ENCODE peak calls at places on chromosomes 16 and 17, in ten cellular contexts. T is GOT3; O is AG04450; D is activated naive CD8-positive, alpha-beta T cell treated with anti-CD3 and anti-CD28 coated beads for 36 hours; X is A549; C is neural crest cell; G is D341Med; E is NCI-H446 treated with DMSO at 0.1 percent for 48 hours; Z is anterior cingulate cortex; I is OCI-LY7. B is an unnamed sample.
A peak's percentile ranks its signal among the peaks of the same experiment; 100 is the strongest.

GRCh38 chr16:17061326-17061725 is 409.4 kb downstream of the XYLT1 start:
- DNase-seq in G (no peak), I (no peak), X (no peak), D (no peak), E (no peak), O (no peak), Z (no peak), C (no peak), T (no peak), B (no peak)

GRCh38 chr17:74960739-74961342 is 11.7 kb downstream of the HID1 start:
- DNase-seq in C (peak; percentile 53), E (no peak), Z (no peak), X (peak; percentile 89), O (peak; percentile 6), D (peak; percentile 61), T (no peak), G (peak; percentile 93), I (peak; percentile 90), B (no peak)

GRCh38 chr16:89949121-89949742 is 677 bp downstream of the DEF8 start:
- DNase-seq in C (no peak), O (no peak), D (no peak), E (no peak), T (no peak), I (no peak), Z (no peak), X (no peak), G (peak; percentile 72), B (no peak)

GRCh38 chr16:19513377-19514053 is 8.4 kb downstream of the GDE1 start:
- DNase-seq in G (no peak), Z (no peak), T (no peak), I (no peak), E (no peak), O (no peak), X (no peak), C (no peak), D (no peak), B (no peak)

GRCh38 chr17:50884354-50885311 is 18.5 kb upstream of the TOB1 start:
- DNase-seq in G (no peak), C (no peak), D (no peak), Z (no peak), I (no peak), E (no peak), T (no peak), X (no peak), O (no peak), B (no peak)

GRCh38 chr17:917391-917811 is 62.2 kb downstream of the NXN start:
- DNase-seq in Z (no peak), T (no peak), G (no peak), X (no peak), D (no peak), C (no peak), I (no peak), E (no peak), O (no peak), B (no peak)

GRCh38 chr16:3065742-3066439 is 451 bp downstream of the IL32 start:
- DNase-seq in I (no peak), O (no peak), X (no peak), Z (no peak), T (no peak), D (peak; percentile 42), C (no peak), E (no peak), G (no peak), B (no peak)

GRCh38 chr17:41642252-41643156 is 18.1 kb upstream of the KRT17 start:
- DNase-seq in G (no peak), D (no peak), T (no peak), X (no peak), O (no peak), Z (no peak), C (no peak), E (no peak), I (no peak), B (no peak)

GRCh38 chr17:47701603-47702002 is 7.6 kb downstream of the TBKBP1 start:
- DNase-seq in C (no peak), E (no peak), X (no peak), D (no peak), I (no peak), G (no peak), Z (no peak), O (no peak), T (no peak), B (no peak)

GRCh38 chr17:80491478-80492342 is 15.3 kb upstream of the NPTX1 start:
- DNase-seq in D (no peak), Z (no peak), E (no peak), O (no peak), G (no peak), X (peak; percentile 62), I (no peak), T (no peak), C (peak; percentile 53), B (no peak)

GRCh38 chr17:72518810-72519597 is 398.2 kb downstream of the SOX9 start:
- DNase-seq in T (no peak), G (no peak), D (no peak), Z (no peak), O (no peak), E (no peak), X (peak; percentile 84), I (no peak), C (no peak), B (peak; percentile 50)

GRCh38 chr16:76946879-76947278 is 244.1 kb upstream of the MON1B start:
- DNase-seq in O (peak; percentile 60), T (no peak), C (no peak), I (no peak), E (no peak), X (peak; percentile 92), D (no peak), Z (no peak), G (no peak), B (no peak)

GRCh38 chr17:39838784-39839183 is 25.3 kb downstream of the IKZF3 start:
- DNase-seq in Z (no peak), D (no peak), E (no peak), T (no peak), C (no peak), I (no peak), X (no peak), G (no peak), O (no peak), B (no peak)

GRCh38 chr16:27720731-27721547 is 171.0 kb downstream of the KATNIP start:
- DNase-seq in X (no peak), C (no peak), O (no peak), E (no peak), T (no peak), G (peak; percentile 58), Z (peak; percentile 38), D (no peak), I (no peak), B (no peak)

GRCh38 chr17:76036497-76037380 is 9.6 kb upstream of the EVPL start:
- DNase-seq in Z (no peak), D (no peak), X (no peak), T (no peak), O (no peak), G (no peak), I (no peak), E (no peak), C (no peak), B (no peak)

GRCh38 chr17:4256952-4257351 is 6.8 kb downstream of the ANKFY1 start:
- DNase-seq in T (no peak), G (no peak), E (no peak), C (no peak), O (no peak), Z (no peak), D (no peak), X (no peak), I (no peak), B (no peak)

GRCh38 chr17:7951143-7951792 is 19.3 kb downstream of the CNTROB start:
- DNase-seq in X (no peak), D (peak; percentile 56), Z (no peak), T (no peak), E (no peak), I (no peak), O (no peak), G (no peak), C (no peak), B (no peak)

GRCh38 chr16:86884256-86884655 is 305.9 kb downstream of the FOXL1 start:
- DNase-seq in T (no peak), Z (no peak), G (no peak), E (no peak), C (no peak), D (no peak), I (no peak), O (no peak), X (no peak), B (no peak)

GRCh38 chr17:14882131-14882530 is 383.0 kb downstream of the PMP22 start:
- DNase-seq in T (no peak), E (no peak), X (no peak), D (no peak), I (no peak), G (no peak), O (peak; percentile 20), Z (no peak), C (no peak), B (no peak)

GRCh38 chr17:44795928-44796327 is 34.2 kb downstream of the GJC1 start:
- DNase-seq in X (no peak), D (no peak), G (no peak), E (no peak), O (no peak), T (no peak), Z (no peak), I (no peak), C (no peak), B (no peak)

GRCh38 chr16:11948819-11949218 is 7.0 kb upstream of the NPIPB2 start:
- DNase-seq in O (no peak), E (no peak), C (no peak), D (no peak), I (no peak), X (no peak), T (no peak), G (no peak), Z (no peak), B (no peak)

GRCh38 chr17:46117850-46118696 is 75.2 kb downstream of the KANSL1 start:
- DNase-seq in I (no peak), E (peak; percentile 28), G (no peak), Z (no peak), D (no peak), C (no peak), T (no peak), X (no peak), O (no peak), B (no peak)

GRCh38 chr16:29927523-29927905 is 1.5 kb upstream of the KCTD13 start:
- DNase-seq in Z (no peak), I (no peak), O (no peak), E (no peak), G (no peak), T (no peak), X (no peak), C (no peak), D (no peak), B (no peak)

GRCh38 chr16:31484491-31485171 is 1.7 kb downstream of the SLC5A2 start:
- DNase-seq in O (no peak), I (no peak), Z (no peak), X (peak; percentile 51), C (no peak), G (no peak), T (no peak), E (no peak), D (no peak), B (no peak)

GRCh38 chr16:88856828-88857727 is at the start of the genes GALNS and TRAPPC2L:
- DNase-seq in C (peak; percentile 100), X (peak; percentile 97), O (peak; percentile 86), T (peak; percentile 95), D (peak; percentile 99), Z (peak; percentile 96), G (peak; percentile 99), I (peak; percentile 99), E (peak; percentile 65), B (peak; percentile 58)

GRCh38 chr16:29665294-29666077 is 2.4 kb downstream of the SPN start:
- DNase-seq in X (no peak), G (no peak), Z (no peak), E (no peak), I (peak; percentile 40), O (no peak), C (no peak), D (no peak), T (no peak), B (no peak)

GRCh38 chr16:24775455-24775854 is 46.0 kb downstream of the TNRC6A start:
- DNase-seq in I (no peak), X (no peak), D (no peak), G (no peak), E (no peak), C (no peak), Z (no peak), O (no peak), T (no peak), B (no peak)

GRCh38 chr16:8905168-8905762 is 23.1 kb downstream of the LITAFD start:
- DNase-seq in T (no peak), O (no peak), Z (no peak), D (no peak), X (peak; percentile 69), I (peak; percentile 56), E (peak; percentile 1), C (no peak), G (peak; percentile 60), B (no peak)